ENCODE peak calls at places on chromosome 10, in six cellular contexts. J is astrocyte, H is kidney, P is left lung, U is tibial nerve, A is upper lobe of right lung. D is an unnamed sample.
A peak's percentile ranks its signal among the peaks of the same experiment; 100 is the strongest.

GRCh38 chr10:4067552-4068254 is 282.7 kb upstream of the KLF6 start:
- DNase-seq in A (no peak), P (no peak), H (no peak), J (no peak), U (no peak), D (no peak)

GRCh38 chr10:89029785-89030437 is 39.3 kb downstream of the FAS start:
- DNase-seq in A (peak; percentile 74), P (peak; percentile 86), U (peak; percentile 81), H (peak; percentile 87), J (peak; percentile 55), D (peak; percentile 83)

GRCh38 chr10:131743190-131744151 is 157.3 kb upstream of the PPP2R2D start:
- DNase-seq in U (no peak), P (no peak), H (no peak), J (no peak), A (no peak), D (peak; percentile 62)

GRCh38 chr10:60905580-60905979 is 38.4 kb downstream of the RHOBTB1 start:
- DNase-seq in U (no peak), A (no peak), H (no peak), J (peak; percentile 79), P (peak; percentile 47), D (no peak)

GRCh38 chr10:126387931-126388911 is at the start of gene ADAM12:
- DNase-seq in J (peak; percentile 71), P (no peak), U (peak; percentile 21), A (no peak), H (peak; percentile 83), D (peak; percentile 78)

GRCh38 chr10:77513783-77514331 is 123.8 kb downstream of the KCNMA1 start:
- DNase-seq in H (peak; percentile 94), A (no peak), U (no peak), P (peak; percentile 45), J (peak; percentile 91), D (peak; percentile 78)

GRCh38 chr10:49484501-49485230 is 54.3 kb downstream of the ERCC6 start:
- DNase-seq in H (no peak), U (no peak), P (no peak), A (no peak), J (peak; percentile 66), D (no peak)

GRCh38 chr10:123147635-123148413 is at the start of gene HMX2:
- DNase-seq in U (no peak), P (no peak), J (no peak), H (peak; percentile 67), A (no peak), D (peak; percentile 89)

GRCh38 chr10:35041502-35041879 is 48.6 kb downstream of the CUL2 start:
- DNase-seq in P (no peak), J (peak; percentile 14), U (no peak), A (peak; percentile 71), H (no peak), D (no peak)

GRCh38 chr10:61633665-61634064 is 29.1 kb upstream of the CABCOCO1 start:
- DNase-seq in A (no peak), J (peak; percentile 63), H (no peak), P (no peak), U (no peak), D (no peak)

GRCh38 chr10:128576916-128577670 is 450.9 kb upstream of the MKI67 start:
- DNase-seq in H (no peak), A (no peak), U (peak; percentile 19), J (no peak), P (no peak), D (no peak)

GRCh38 chr10:34254596-34254995 is 560.5 kb downstream of the PARD3 start:
- DNase-seq in P (no peak), U (no peak), J (peak; percentile 75), H (no peak), A (no peak), D (no peak)

GRCh38 chr10:5385224-5385623 is 19.4 kb downstream of the TUBAL3 start:
- DNase-seq in H (no peak), A (no peak), J (no peak), P (no peak), U (no peak), D (no peak)

GRCh38 chr10:22931948-22932347 is 4.1 kb downstream of the ARMC3 start:
- DNase-seq in J (peak; percentile 57), P (no peak), A (no peak), H (no peak), U (no peak), D (no peak)

GRCh38 chr10:46096909-46097575 is 51.0 kb upstream of the MSMB start:
- DNase-seq in U (no peak), A (no peak), J (no peak), H (no peak), P (no peak), D (no peak)

GRCh38 chr10:112953075-112953501 is 3.0 kb downstream of the TCF7L2 start:
- DNase-seq in J (peak; percentile 26), H (peak; percentile 83), A (no peak), P (peak; percentile 49), U (no peak), D (peak; percentile 76)

GRCh38 chr10:102578782-102579181 is 65.5 kb upstream of the TRIM8 start:
- DNase-seq in H (no peak), A (no peak), U (no peak), J (no peak), P (no peak), D (no peak)

DNA sequence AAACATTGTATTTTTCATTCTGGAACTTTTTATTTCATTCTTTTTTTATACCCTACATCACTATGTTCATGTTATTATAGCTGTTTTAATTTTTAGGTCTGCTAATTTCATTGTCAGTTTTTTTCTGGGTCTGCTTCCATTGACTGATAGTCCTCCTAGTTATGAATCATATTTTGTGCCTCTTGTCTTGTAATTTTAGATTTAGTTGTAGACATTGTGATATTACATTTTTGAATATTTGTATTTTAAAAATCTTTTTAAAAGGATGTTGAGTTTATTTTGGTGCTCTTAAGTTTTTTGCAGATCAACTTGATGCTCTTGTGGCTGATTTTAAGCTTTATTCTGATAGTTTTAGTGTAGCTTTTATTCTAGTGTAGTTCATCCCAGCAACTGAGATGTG is 57.6 kb downstream of the BTRC start:
- DNase-seq in J (no peak), H (no peak), P (no peak), A (no peak), U (no peak), D (no peak)
- H3K4me1 ChIP-seq in J (no peaks in the 10 kb centered on the region), H (no peaks in the 10 kb centered on the region), P (no peaks in the 10 kb centered on the region), A (no peaks in the 10 kb centered on the region), U (no peaks in the 10 kb centered on the region), D (no peaks in the 10 kb centered on the region)

DNA sequence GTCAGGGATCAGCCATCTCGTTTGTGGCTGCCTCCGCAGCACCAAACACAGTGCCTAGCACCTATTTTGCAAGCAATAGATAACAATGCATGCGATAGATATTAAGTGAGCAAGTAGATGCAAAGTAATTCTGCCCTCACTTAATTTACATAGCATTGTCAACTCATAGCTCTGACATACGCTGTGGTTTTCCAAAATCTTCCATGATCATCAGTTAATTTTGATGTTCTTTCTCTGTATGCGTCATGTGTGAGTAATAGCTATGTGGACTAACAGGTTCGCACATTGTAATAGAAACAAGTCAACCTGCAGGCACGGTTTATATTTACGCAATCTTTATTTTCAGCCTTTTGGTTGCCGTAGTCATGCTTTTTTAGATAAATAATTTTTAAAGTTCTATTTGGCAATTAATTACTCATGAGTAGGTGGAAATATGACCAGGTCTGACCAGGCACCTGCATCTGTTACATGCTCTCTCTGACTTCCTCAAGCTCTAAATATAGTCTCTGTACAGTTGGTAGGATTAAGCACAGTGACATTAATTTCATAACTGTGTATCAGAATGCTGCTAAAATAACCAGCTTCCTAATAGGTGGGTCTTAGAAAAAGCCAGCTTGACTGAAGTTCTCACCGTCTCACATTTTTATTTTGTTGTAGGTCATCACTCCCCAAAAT is 13.3 kb downstream of the MAP3K8 start:
- DNase-seq in J (peak; percentile 82), A (no peak), P (no peak), H (no peak), U (no peak), D (no peak)
- H3K36me3 ChIP-seq in J (no peaks in the 10 kb centered on the region), A (peaks cover 79% of the 10 kb centered on the region), P (peaks cover 87% of the 10 kb centered on the region), H (peaks cover 14% of the 10 kb centered on the region), U (no peaks in the 10 kb centered on the region), D (peaks cover 76% of the 10 kb centered on the region)

GRCh38 chr10:79072994-79073654 is 4.4 kb downstream of the ZMIZ1 start:
- DNase-seq in U (no peak), P (no peak), J (no peak), A (no peak), H (no peak), D (no peak)
- H3K4me1 ChIP-seq in U (peaks cover 76% of the 10 kb centered on the region), P (peaks cover 52% of the 10 kb centered on the region), J (peaks cover 62% of the 10 kb centered on the region), A (peaks cover 69% of the 10 kb centered on the region), H (peaks cover 58% of the 10 kb centered on the region), D (peaks cover 26% of the 10 kb centered on the region)

GRCh38 chr10:70846795-70847194 is 31.0 kb downstream of the SGPL1 start:
- DNase-seq in P (no peak), J (peak; percentile 52), A (no peak), H (no peak), U (no peak), D (no peak)

GRCh38 chr10:70840836-70841235 is 25.1 kb downstream of the SGPL1 start:
- DNase-seq in J (no peak), H (no peak), U (no peak), P (no peak), A (no peak), D (no peak)

GRCh38 chr10:70845261-70845660 is 29.5 kb downstream of the SGPL1 start:
- DNase-seq in U (no peak), H (no peak), J (no peak), A (no peak), P (no peak), D (no peak)

GRCh38 chr10:70843333-70843732 is 27.6 kb downstream of the SGPL1 start:
- DNase-seq in J (no peak), P (no peak), A (no peak), H (no peak), U (no peak), D (no peak)

DNA sequence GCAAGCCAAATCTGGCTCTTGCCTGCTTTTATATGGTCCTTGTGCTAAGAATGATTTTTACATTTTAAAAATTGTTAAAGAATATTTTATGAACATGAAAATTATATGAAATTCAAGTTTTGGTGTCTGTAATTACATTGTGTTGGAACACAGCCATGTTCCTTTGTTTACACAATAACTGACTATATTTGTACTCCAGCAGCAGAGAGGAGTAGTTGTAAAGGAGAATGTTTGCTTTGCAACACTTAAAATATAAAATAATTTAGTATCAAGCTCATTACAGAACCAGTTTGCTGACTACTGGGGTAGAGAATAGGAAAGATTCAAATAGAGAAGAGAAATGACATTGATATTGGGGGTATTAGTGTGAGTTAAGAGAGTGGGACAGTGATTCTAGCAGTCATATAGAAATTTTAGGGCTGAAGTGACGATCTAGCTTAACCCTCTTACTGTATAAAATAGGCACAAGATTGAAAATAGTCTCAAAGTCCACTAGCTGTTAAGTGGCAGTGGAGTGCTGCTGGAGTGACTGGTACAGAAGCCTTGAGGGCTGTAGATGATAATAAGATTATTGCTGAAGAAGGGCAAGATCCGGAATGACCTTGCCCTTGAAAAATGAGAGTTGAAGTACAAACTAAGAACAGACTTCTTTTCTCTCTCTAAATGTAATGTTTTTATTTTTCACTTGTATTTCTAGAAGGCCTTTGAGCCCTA is 28.2 kb downstream of the SGPL1 start:
- DNase-seq in H (no peak), U (no peak), A (no peak), J (no peak), P (no peak), D (no peak)
- H3K36me3 ChIP-seq in H (peaks cover 2% of the 10 kb centered on the region), U (peaks cover 3% of the 10 kb centered on the region), A (peaks cover 25% of the 10 kb centered on the region), J (peaks cover 14% of the 10 kb centered on the region), P (peaks cover 12% of the 10 kb centered on the region), D (peaks cover 73% of the 10 kb centered on the region)

GRCh38 chr10:119365773-119366640 is 158.6 kb downstream of the GRK5 start:
- DNase-seq in J (no peak), P (no peak), A (no peak), H (no peak), U (no peak), D (peak; percentile 75)
- H3K4me1 ChIP-seq in J (peaks cover 26% of the 10 kb centered on the region), P (peaks cover 32% of the 10 kb centered on the region), A (peaks cover 70% of the 10 kb centered on the region), H (no peaks in the 10 kb centered on the region), U (peaks cover 80% of the 10 kb centered on the region), D (no peaks in the 10 kb centered on the region)

D was measured in endodermal cell.